ENCODE peak calls at places on chromosomes 5 and 9, in six cellular contexts. One of them, this sample, is unnamed.

GRCh38 chr9:88660611-88661010 is 125.6 kb downstream of the NXNL2 start:
- DNase-seq in NCI-H748 treated with DMSO at 0.1 percent for 48 hours: no peak
- DNase-seq in posterior vena cava: no peak
- DNase-seq in NCI-H2107: no peak
- DNase-seq in iPS DF 6.9: peak
- DNase-seq in activated CD8-positive, alpha-beta T cell treated with anti-CD3 and anti-CD28 coated beads for 36 hours: peak
- DNase-seq in this sample: peak

GRCh38 chr9:32350682-32351081 is 33.8 kb upstream of the ACO1 start:
- DNase-seq in NCI-H748 treated with DMSO at 0.1 percent for 48 hours: peak
- DNase-seq in iPS DF 6.9: no peak
- DNase-seq in posterior vena cava: no peak
- DNase-seq in NCI-H2107: no peak
- DNase-seq in activated CD8-positive, alpha-beta T cell treated with anti-CD3 and anti-CD28 coated beads for 36 hours: no peak
- DNase-seq in this sample: peak

GRCh38 chr5:57911466-57911865 is 428.9 kb upstream of the ACTBL2 start:
- DNase-seq in activated CD8-positive, alpha-beta T cell treated with anti-CD3 and anti-CD28 coated beads for 36 hours: no peak
- DNase-seq in NCI-H748 treated with DMSO at 0.1 percent for 48 hours: no peak
- DNase-seq in iPS DF 6.9: no peak
- DNase-seq in NCI-H2107: no peak
- DNase-seq in posterior vena cava: no peak
- DNase-seq in this sample: no peak

GRCh38 chr9:83992407-83992806 is 11.8 kb downstream of the RMI1 start:
- DNase-seq in iPS DF 6.9: no peak
- DNase-seq in NCI-H748 treated with DMSO at 0.1 percent for 48 hours: peak
- DNase-seq in NCI-H2107: no peak
- DNase-seq in activated CD8-positive, alpha-beta T cell treated with anti-CD3 and anti-CD28 coated beads for 36 hours: no peak
- DNase-seq in posterior vena cava: no peak
- DNase-seq in this sample: peak

GRCh38 chr5:89265511-89266169 is 382.7 kb upstream of the MEF2C start:
- DNase-seq in iPS DF 6.9: no peak
- DNase-seq in posterior vena cava: no peak
- DNase-seq in NCI-H748 treated with DMSO at 0.1 percent for 48 hours: no peak
- DNase-seq in activated CD8-positive, alpha-beta T cell treated with anti-CD3 and anti-CD28 coated beads for 36 hours: no peak
- DNase-seq in NCI-H2107: no peak
- DNase-seq in this sample: peak

GRCh38 chr9:2727966-2728613 is 10.8 kb downstream of the KCNV2 start:
- DNase-seq in NCI-H748 treated with DMSO at 0.1 percent for 48 hours: peak
- DNase-seq in activated CD8-positive, alpha-beta T cell treated with anti-CD3 and anti-CD28 coated beads for 36 hours: peak
- DNase-seq in iPS DF 6.9: peak
- DNase-seq in posterior vena cava: no peak
- DNase-seq in NCI-H2107: peak
- DNase-seq in this sample: peak

GRCh38 chr9:137485343-137486140 is 26.4 kb upstream of the NSMF start:
- DNase-seq in iPS DF 6.9: no peak
- DNase-seq in NCI-H2107: no peak
- DNase-seq in NCI-H748 treated with DMSO at 0.1 percent for 48 hours: no peak
- DNase-seq in activated CD8-positive, alpha-beta T cell treated with anti-CD3 and anti-CD28 coated beads for 36 hours: no peak
- DNase-seq in posterior vena cava: peak
- DNase-seq in this sample: no peak

GRCh38 chr5:171272996-171273970 is 35.8 kb upstream of the TLX3 start:
- DNase-seq in NCI-H2107: no peak
- DNase-seq in iPS DF 6.9: peak
- DNase-seq in posterior vena cava: no peak
- DNase-seq in activated CD8-positive, alpha-beta T cell treated with anti-CD3 and anti-CD28 coated beads for 36 hours: peak
- DNase-seq in NCI-H748 treated with DMSO at 0.1 percent for 48 hours: no peak
- DNase-seq in this sample: peak

GRCh38 chr5:1404062-1404461 is 41.2 kb downstream of the SLC6A3 start:
- DNase-seq in iPS DF 6.9: no peak
- DNase-seq in NCI-H2107: no peak
- DNase-seq in posterior vena cava: peak
- DNase-seq in NCI-H748 treated with DMSO at 0.1 percent for 48 hours: no peak
- DNase-seq in activated CD8-positive, alpha-beta T cell treated with anti-CD3 and anti-CD28 coated beads for 36 hours: no peak
- DNase-seq in this sample: no peak